ENCODE peak calls at places on chromosomes 13 and 19, in five cellular contexts. T, X, N, Y and Z are unnamed samples.

GRCh38 chr19:8028951-8029491 is 23.5 kb upstream of the CCL25 start:
- DNase-seq in T (no peak), X (no peak), N (no peak), Y (no peak), Z (no peak)

GRCh38 chr13:31008400-31009115 is 76.1 kb downstream of the TEX26 start:
- DNase-seq in T (no peak), X (no peak), N (no peak), Y (no peak), Z (no peak)

GRCh38 chr13:42084722-42085121 is 36.3 kb downstream of the DGKH start:
- DNase-seq in T (no peak), X (no peak), N (no peak), Y (no peak), Z (no peak)

GRCh38 chr13:39672378-39673132 is 17.1 kb downstream of the COG6 start:
- DNase-seq in T (no peak), X (no peak), N (no peak), Y (no peak), Z (no peak)

GRCh38 chr13:74372511-74372910 is 238.3 kb upstream of the KLF12 start:
- DNase-seq in T (no peak), X (peak; percentile 25), N (no peak), Y (no peak), Z (no peak)

GRCh38 chr13:44108345-44108858 is 228.7 kb downstream of the LACC1 start:
- DNase-seq in T (no peak), X (no peak), N (no peak), Y (peak; percentile 80), Z (peak; percentile 57)

GRCh38 chr13:114118086-114118762 is 14.2 kb downstream of the RASA3 start:
- DNase-seq in T (no peak), X (no peak), N (no peak), Y (no peak), Z (no peak)

GRCh38 chr13:60078226-60078625 is 85.5 kb downstream of the DIAPH3 start:
- DNase-seq in T (no peak), X (no peak), N (no peak), Y (no peak), Z (no peak)

GRCh38 chr19:18650468-18651001 is 13.7 kb downstream of the KLHL26 start:
- DNase-seq in T (no peak), X (peak; percentile 84), N (peak; percentile 88), Y (peak; percentile 55), Z (peak; percentile 84)

GRCh38 chr13:32734511-32734910 is 148.3 kb downstream of the PDS5B start:
- DNase-seq in T (no peak), X (no peak), N (no peak), Y (no peak), Z (no peak)

GRCh38 chr13:62131604-62132003 is 716.0 kb upstream of the PCDH20 start:
- DNase-seq in T (no peak), X (no peak), N (no peak), Y (no peak), Z (no peak)

GRCh38 chr13:27371932-27372331 is 52.5 kb upstream of the GTF3A start:
- DNase-seq in T (no peak), X (no peak), N (no peak), Y (no peak), Z (no peak)

GRCh38 chr19:46599716-46600392 is 1.3 kb upstream of the CALM3 start:
- DNase-seq in T (no peak), X (no peak), N (no peak), Y (no peak), Z (no peak)

GRCh38 chr13:51283361-51283760 is 56.1 kb upstream of the SERPINE3 start:
- DNase-seq in T (no peak), X (no peak), N (no peak), Y (no peak), Z (no peak)

GRCh38 chr13:44237276-44237767 is 136.3 kb upstream of the SERP2 start:
- DNase-seq in T (no peak), X (peak; percentile 96), N (peak; percentile 89), Y (peak; percentile 72), Z (peak; percentile 70)

GRCh38 chr13:98459171-98459681 is 117.7 kb downstream of the STK24 start:
- DNase-seq in T (no peak), X (no peak), N (no peak), Y (no peak), Z (no peak)

GRCh38 chr13:51731759-51732158 is 72.2 kb downstream of the DHRS12 start:
- DNase-seq in T (no peak), X (peak; percentile 51), N (no peak), Y (no peak), Z (no peak)

GRCh38 chr19:4955274-4955673 is 13.6 kb upstream of the KDM4B start:
- DNase-seq in T (no peak), X (no peak), N (no peak), Y (no peak), Z (no peak)

GRCh38 chr19:42051166-42052115 is 18.6 kb downstream of the GRIK5 start:
- DNase-seq in T (no peak), X (no peak), N (no peak), Y (no peak), Z (no peak)

GRCh38 chr19:2461751-2462634 is 5.2 kb upstream of the LMNB2 start:
- DNase-seq in T (no peak), X (no peak), N (no peak), Y (no peak), Z (no peak)

GRCh38 chr13:51794959-51795358 is 9.0 kb downstream of the DHRS12 start:
- DNase-seq in T (no peak), X (no peak), N (no peak), Y (no peak), Z (no peak)

GRCh38 chr19:46610851-46611770 is 10.0 kb downstream of the CALM3 start:
- DNase-seq in T (no peak), X (no peak), N (peak; percentile 8), Y (no peak), Z (no peak)

GRCh38 chr19:31350693-31351211 is 1.5 kb upstream of the TSHZ3 start:
- DNase-seq in T (no peak), X (no peak), N (no peak), Y (peak; percentile 52), Z (no peak)

GRCh38 chr13:106182404-106182803 is 353.1 kb downstream of the EFNB2 start:
- DNase-seq in T (no peak), X (peak; percentile 82), N (no peak), Y (no peak), Z (no peak)

GRCh38 chr19:15780595-15781418 is 6.7 kb upstream of the OR10H5 start:
- DNase-seq in T (no peak), X (no peak), N (no peak), Y (peak; percentile 80), Z (peak; percentile 55)

GRCh38 chr19:10975374-10976036 is 14.7 kb downstream of the SMARCA4 start:
- DNase-seq in T (no peak), X (peak; percentile 41), N (no peak), Y (peak; percentile 58), Z (peak; percentile 59)

GRCh38 chr19:13094771-13095392 is 7.8 kb downstream of the LYL1 start:
- DNase-seq in T (no peak), X (no peak), N (no peak), Y (no peak), Z (no peak)

GRCh38 chr13:23965346-23965745 is 68.0 kb upstream of the C1QTNF9B start:
- DNase-seq in T (no peak), X (no peak), N (no peak), Y (no peak), Z (no peak)

GRCh38 chr19:51250786-51251452 is at the start of gene SIGLECL1:
- DNase-seq in T (no peak), X (no peak), N (no peak), Y (no peak), Z (no peak)

GRCh38 chr13:114143806-114144605 is 11.6 kb upstream of the RASA3 start:
- DNase-seq in T (no peak), X (no peak), N (no peak), Y (no peak), Z (no peak)

GRCh38 chr13:93259527-93260080 is 33.0 kb downstream of the GPC6 start:
- DNase-seq in T (no peak), X (no peak), N (no peak), Y (no peak), Z (no peak)

GRCh38 chr19:34365463-34366401 is 736 bp downstream of the GPI start:
- DNase-seq in T (no peak), X (no peak), N (peak; percentile 54), Y (peak; percentile 51), Z (peak; percentile 62)

GRCh38 chr13:44142911-44143665 is 230.5 kb upstream of the SERP2 start:
- DNase-seq in T (no peak), X (no peak), N (no peak), Y (no peak), Z (no peak)

GRCh38 chr13:19910336-19911072 is 47.1 kb upstream of the ZMYM5 start:
- DNase-seq in T (no peak), X (peak; percentile 0), N (no peak), Y (peak; percentile 30), Z (no peak)

GRCh38 chr13:29162638-29163037 is 342.5 kb downstream of the MTUS2 start:
- DNase-seq in T (no peak), X (no peak), N (no peak), Y (no peak), Z (no peak)

GRCh38 chr13:59422646-59423045 is 741.1 kb downstream of the DIAPH3 start:
- DNase-seq in T (no peak), X (no peak), N (no peak), Y (no peak), Z (no peak)